ENCODE peak calls at places on chromosomes 16 and 17, in eight cellular contexts. K is esophagus squamous epithelium, L is adrenal gland, F is activated B cell treated with CpG ODN at 0.5 μM for 24 hours, M is foreskin fibroblast, E is body of pancreas, N is progenitor cell of endocrine pancreas, J is fibroblast of lung. Z is an unnamed sample.

GRCh38 chr17:35871415-35871814 is 2.7 kb upstream of the HEATR9 start:
- DNase-seq in K (no peak), L (no peak), F (no peak), M (no peak), E (no peak), N (no peak), J (no peak), Z (no peak)

GRCh38 chr17:72788950-72789585 is 303.4 kb downstream of the SLC39A11 start:
- DNase-seq in K (no peak), L (no peak), F (no peak), M (peak; percentile 52), E (no peak), N (no peak), J (peak; percentile 39), Z (no peak)

GRCh38 chr17:74757931-74758845 is 9.8 kb downstream of the NHERF1 start:
- DNase-seq in K (no peak), L (no peak), F (no peak), M (no peak), E (no peak), N (no peak), J (peak; percentile 62), Z (no peak)

GRCh38 chr17:77322534-77323412 is 182.0 kb downstream of the SEC14L1 start:
- DNase-seq in K (no peak), L (peak; percentile 97), F (peak; percentile 94), M (peak; percentile 99), E (peak; percentile 52), N (no peak), J (peak; percentile 99), Z (peak; percentile 88)

GRCh38 chr17:7355053-7355452 is at the start of gene TMEM95:
- DNase-seq in K (no peak), L (peak; percentile 30), F (no peak), M (peak; percentile 73), E (no peak), N (no peak), J (peak; percentile 18), Z (no peak)

GRCh38 chr17:56817066-56817465 is 16.7 kb downstream of the C17orf67 start:
- DNase-seq in K (no peak), L (no peak), F (no peak), M (no peak), E (no peak), N (no peak), J (no peak), Z (no peak)

GRCh38 chr16:23383881-23384280 is 69.1 kb downstream of the COG7 start:
- DNase-seq in K (no peak), L (no peak), F (no peak), M (no peak), E (no peak), N (no peak), J (no peak), Z (no peak)

GRCh38 chr17:75769536-75769935 is 4.5 kb upstream of the GALK1 start:
- DNase-seq in K (no peak), L (no peak), F (no peak), M (no peak), E (no peak), N (no peak), J (no peak), Z (no peak)

GRCh38 chr17:81043725-81044427 is 8.9 kb downstream of the BAIAP2 start:
- DNase-seq in K (no peak), L (no peak), F (no peak), M (peak; percentile 22), E (no peak), N (no peak), J (no peak), Z (no peak)

GRCh38 chr16:73231969-73232554 is 184.1 kb upstream of the ZFHX3 start:
- DNase-seq in K (no peak), L (no peak), F (no peak), M (no peak), E (peak; percentile 37), N (no peak), J (no peak), Z (no peak)

GRCh38 chr16:49356728-49357488 is 16.7 kb upstream of the C16orf78 start:
- DNase-seq in K (no peak), L (no peak), F (no peak), M (no peak), E (no peak), N (no peak), J (no peak), Z (no peak)

GRCh38 chr16:81866820-81867440 is 87.8 kb downstream of the PLCG2 start:
- DNase-seq in K (no peak), L (peak; percentile 45), F (no peak), M (no peak), E (peak; percentile 15), N (no peak), J (no peak), Z (peak; percentile 64)

GRCh38 chr16:19366384-19366783 is 51.3 kb upstream of the TMC5 start:
- DNase-seq in K (no peak), L (no peak), F (no peak), M (no peak), E (no peak), N (no peak), J (no peak), Z (no peak)

DNA sequence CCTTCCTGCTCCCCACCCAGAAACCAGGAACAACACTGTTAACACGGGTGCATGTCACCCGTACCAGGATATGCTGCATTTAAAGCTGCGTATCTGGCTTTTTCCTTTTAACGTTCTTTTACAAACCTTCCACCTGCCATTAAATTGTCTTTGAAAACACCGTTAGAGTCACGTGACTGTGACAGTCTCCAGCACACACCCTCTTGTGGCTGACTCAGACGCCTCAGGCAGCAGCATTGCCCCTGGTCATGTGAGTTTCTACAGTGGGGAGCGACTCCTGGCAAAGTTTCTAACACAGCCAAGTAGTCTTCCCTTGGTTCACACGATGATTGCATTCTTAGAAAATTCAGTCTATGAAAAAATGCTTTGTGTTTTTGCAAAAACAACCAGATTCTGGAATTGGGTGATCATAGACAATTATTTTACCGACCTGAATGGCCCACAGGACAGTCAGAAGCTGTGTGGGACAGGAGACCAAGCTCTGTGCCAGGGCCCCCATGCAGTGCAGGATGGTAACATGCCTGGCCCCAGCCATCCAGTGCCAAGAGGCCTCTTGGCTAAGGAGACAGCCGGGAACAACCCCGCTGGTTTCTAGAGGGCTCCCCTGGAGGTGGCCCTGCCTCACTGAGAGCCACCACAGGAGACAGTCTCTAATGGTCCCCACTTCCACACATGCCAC is 199.1 kb downstream of the KATNIP start:
- DNase-seq in K (no peak), L (no peak), F (no peak), M (peak; percentile 94), E (no peak), N (no peak), J (peak; percentile 77), Z (no peak)
- TF ChIP-seq CTCF in K (no peak), L (no peak), F (no peak), M (peak; percentile 6), E (no peak), N (peak; percentile 39), J (peak; percentile 36), Z (peak; percentile 51)

GRCh38 chr16:67844441-67844840 is 2.3 kb upstream of the NUTF2 start:
- DNase-seq in K (no peak), L (no peak), F (no peak), M (peak; percentile 71), E (no peak), N (no peak), J (no peak), Z (no peak)
- TF ChIP-seq CTCF in K (no peak), L (no peak), F (no peak), M (peak; percentile 5), E (peak; percentile 5), N (no peak), J (peak; percentile 1), Z (no peak)

GRCh38 chr16:17939052-17939673 is 397.4 kb downstream of the NPIPA8 start:
- DNase-seq in K (no peak), L (no peak), F (no peak), M (no peak), E (no peak), N (no peak), J (no peak), Z (no peak)
- TF ChIP-seq CTCF in K (no peak), L (no peak), F (no peak), M (no peak), E (no peak), N (no peak), J (no peak), Z (no peak)

DNA sequence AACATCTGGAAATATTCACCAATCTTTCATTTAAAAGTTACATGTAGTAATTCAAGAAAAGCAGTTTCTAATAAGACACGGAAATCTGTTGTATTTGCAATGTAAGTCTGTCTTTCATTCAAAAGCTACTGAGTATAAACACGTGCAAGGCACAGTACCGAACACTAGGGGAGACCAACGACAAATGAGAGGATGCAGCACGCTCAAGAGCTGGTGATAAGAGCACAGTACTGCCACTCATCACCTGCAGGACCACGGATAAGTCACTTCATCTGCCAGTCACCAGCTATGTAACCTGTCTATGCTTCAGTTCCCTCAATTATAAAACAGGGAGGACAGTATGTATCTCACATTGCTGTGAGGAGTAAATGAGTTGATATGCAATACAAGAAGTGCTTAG is 67.1 kb downstream of the CLEC18A start:
- DNase-seq in K (no peak), L (no peak), F (no peak), M (peak; percentile 23), E (no peak), N (no peak), J (no peak), Z (no peak)
- TF ChIP-seq CTCF in K (no peak), L (no peak), F (no peak), M (peak; percentile 14), E (no peak), N (peak; percentile 39), J (peak; percentile 28), Z (no peak)

DNA sequence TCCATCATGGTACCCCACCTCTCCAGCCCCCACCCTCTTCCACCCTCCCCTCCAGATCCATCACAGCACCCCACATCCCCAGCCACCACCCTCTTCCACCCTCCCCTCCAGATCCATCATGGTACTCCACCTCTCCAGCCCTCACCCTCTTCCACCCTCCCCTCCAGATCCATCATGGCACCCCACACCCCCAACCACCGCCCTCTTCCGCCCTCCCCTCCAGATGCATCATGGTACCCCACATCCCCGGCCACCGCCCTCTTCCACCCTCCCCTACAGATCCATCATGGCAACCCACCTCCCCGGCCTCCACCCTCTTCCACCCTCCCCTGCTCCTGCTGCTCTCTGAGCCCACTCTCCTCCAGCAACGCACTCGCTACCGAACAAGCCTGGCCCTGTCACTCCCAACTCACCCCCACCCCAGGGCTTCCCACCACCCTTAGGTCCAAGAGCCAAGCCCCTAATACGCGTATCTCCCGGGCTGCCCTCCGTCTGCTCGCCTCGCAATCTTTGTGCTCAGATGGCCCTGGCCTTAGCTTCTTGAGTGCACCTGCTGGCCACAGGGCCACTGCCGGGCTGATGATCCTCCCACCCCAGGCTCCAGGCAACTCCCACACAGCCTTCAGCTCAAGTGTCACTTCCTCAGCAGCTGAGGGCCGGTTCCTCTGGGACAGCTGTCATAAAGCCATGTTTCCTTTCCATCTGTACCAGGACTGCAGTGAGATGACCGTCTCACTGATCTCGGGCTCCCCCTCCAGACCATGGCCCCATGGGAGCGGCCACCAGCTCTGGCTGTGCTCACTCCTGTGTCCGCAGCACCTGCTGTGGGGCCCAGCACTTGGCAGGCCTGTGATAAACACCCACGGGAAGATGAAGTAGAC is 25.5 kb downstream of the KDM8 start:
- DNase-seq in K (no peak), L (no peak), F (no peak), M (no peak), E (peak; percentile 68), N (no peak), J (no peak), Z (no peak)
- TF ChIP-seq CTCF in K (no peak), L (no peak), F (no peak), M (no peak), E (peak; percentile 25), N (no peak), J (no peak), Z (no peak)

GRCh38 chr16:1494129-1494640 is 1.0 kb downstream of the TELO2 start:
- DNase-seq in K (no peak), L (peak; percentile 82), F (no peak), M (peak; percentile 92), E (no peak), N (no peak), J (peak; percentile 74), Z (peak; percentile 66)
- TF ChIP-seq CTCF in K (no peak), L (peak; percentile 74), F (no peak), M (peak; percentile 82), E (peak; percentile 11), N (peak; percentile 21), J (peak; percentile 74), Z (peak; percentile 74)